ENCODE peak calls at places on chromosomes 7 and 10, in nine cellular contexts. S, Z, J, R, L, K, G, O and N are unnamed samples.

GRCh38 chr7:70568674-70569334 is 563.1 kb upstream of the GALNT17 start:
- DNase-seq in S (no peak), Z (no peak), J (no peak), R (peak; percentile 68), L (no peak), K (peak; percentile 65), G (no peak), O (no peak), N (peak; percentile 81)

GRCh38 chr10:8674230-8674629 is 619.7 kb downstream of the GATA3 start:
- DNase-seq in S (no peak), Z (no peak), J (no peak), R (no peak), L (no peak), K (no peak), G (no peak), O (no peak), N (no peak)

GRCh38 chr10:100737359-100738054 is 7.9 kb upstream of the PAX2 start:
- DNase-seq in S (no peak), Z (peak; percentile 51), J (no peak), R (no peak), L (no peak), K (no peak), G (no peak), O (no peak), N (no peak)

GRCh38 chr10:51770719-51771118 is 71.3 kb upstream of the CSTF2T start:
- DNase-seq in S (no peak), Z (no peak), J (no peak), R (no peak), L (no peak), K (no peak), G (no peak), O (no peak), N (no peak)

GRCh38 chr10:24278519-24278889 is 69.6 kb downstream of the KIAA1217 start:
- DNase-seq in S (no peak), Z (no peak), J (no peak), R (no peak), L (no peak), K (no peak), G (no peak), O (no peak), N (no peak)

GRCh38 chr7:86961686-86962085 is 97.8 kb downstream of the ELAPOR2 start:
- DNase-seq in S (no peak), Z (no peak), J (no peak), R (no peak), L (no peak), K (no peak), G (no peak), O (no peak), N (no peak)

GRCh38 chr7:155395176-155395797 is 62.6 kb upstream of the EN2 start:
- DNase-seq in S (no peak), Z (no peak), J (no peak), R (no peak), L (no peak), K (no peak), G (no peak), O (no peak), N (no peak)

GRCh38 chr7:102434039-102434481 is 685 bp downstream of the ORAI2 start:
- DNase-seq in S (no peak), Z (no peak), J (no peak), R (no peak), L (peak; percentile 51), K (no peak), G (no peak), O (no peak), N (no peak)

GRCh38 chr10:71888623-71889387 is 37.8 kb upstream of the PSAP start:
- DNase-seq in S (peak; percentile 35), Z (peak; percentile 94), J (peak; percentile 59), R (peak; percentile 89), L (peak; percentile 91), K (peak; percentile 85), G (peak; percentile 81), O (peak; percentile 69), N (peak; percentile 66)

GRCh38 chr10:96448021-96448457 is 65.7 kb downstream of the TLL2 start:
- DNase-seq in S (no peak), Z (peak; percentile 60), J (no peak), R (peak; percentile 85), L (peak; percentile 41), K (no peak), G (no peak), O (no peak), N (peak; percentile 24)

GRCh38 chr10:55280696-55281095 is 479.7 kb upstream of the PCDH15 start:
- DNase-seq in S (no peak), Z (no peak), J (no peak), R (no peak), L (no peak), K (no peak), G (no peak), O (no peak), N (no peak)

GRCh38 chr7:92657391-92657790 is 67.2 kb upstream of the FAM133B start:
- DNase-seq in S (no peak), Z (no peak), J (no peak), R (no peak), L (no peak), K (no peak), G (no peak), O (no peak), N (no peak)

GRCh38 chr10:103276941-103277712 is at the start of gene INA:
- DNase-seq in S (peak; percentile 41), Z (no peak), J (no peak), R (no peak), L (no peak), K (peak; percentile 87), G (no peak), O (no peak), N (peak; percentile 71)

GRCh38 chr10:31620236-31621151 is 301.5 kb downstream of the ZEB1 start:
- DNase-seq in S (peak; percentile 21), Z (no peak), J (peak; percentile 51), R (peak; percentile 86), L (peak; percentile 59), K (no peak), G (peak; percentile 75), O (no peak), N (peak; percentile 7)
- TF ChIP-seq CTCF in S (no peak), Z (peak; percentile 36), J (peak; percentile 68), R (peak; percentile 57), L (no peak), K (no peak), G (no peak), O (peak; percentile 33), N (peak; percentile 58)

GRCh38 chr10:42753126-42753506 is 29.5 kb upstream of the BMS1 start:
- DNase-seq in S (peak; percentile 90), Z (peak; percentile 87), J (peak; percentile 27), R (peak; percentile 81), L (peak; percentile 86), K (peak; percentile 79), G (peak; percentile 63), O (peak; percentile 31), N (peak; percentile 71)

GRCh38 chr10:42754155-42755027 is 28.2 kb upstream of the BMS1 start:
- DNase-seq in S (peak; percentile 50), Z (peak; percentile 71), J (no peak), R (peak; percentile 57), L (peak; percentile 58), K (peak; percentile 32), G (no peak), O (no peak), N (peak; percentile 30)

GRCh38 chr10:42755591-42756093 is 27.0 kb upstream of the BMS1 start:
- DNase-seq in S (no peak), Z (no peak), J (no peak), R (no peak), L (no peak), K (no peak), G (no peak), O (no peak), N (no peak)

GRCh38 chr10:42753507-42754154 is 29.0 kb upstream of the BMS1 start:
- DNase-seq in S (peak; percentile 48), Z (no peak), J (no peak), R (peak; percentile 31), L (peak; percentile 40), K (no peak), G (no peak), O (no peak), N (no peak)

DNA sequence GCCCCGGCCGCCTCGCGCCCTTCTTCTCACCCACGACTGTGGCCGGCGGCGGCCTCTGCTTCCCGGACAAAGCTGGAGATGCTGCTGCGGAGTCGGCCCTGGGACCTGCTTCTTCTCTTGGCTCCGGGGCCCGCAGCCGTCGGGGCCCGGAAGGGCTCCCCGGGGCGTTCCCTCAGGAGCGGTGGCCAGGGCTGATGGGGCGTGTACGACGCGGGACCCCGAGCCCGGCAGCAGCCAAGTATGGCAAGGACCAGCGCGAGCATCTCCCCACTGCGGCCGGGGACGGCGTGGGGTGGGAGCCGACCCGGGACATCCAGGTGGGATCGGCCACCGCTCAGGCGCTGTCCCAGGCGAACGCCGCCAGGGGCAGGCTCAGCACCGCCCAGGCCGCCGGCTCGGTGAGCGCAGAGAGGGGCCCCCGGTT is 27.6 kb upstream of the BMS1 start:
- DNase-seq in S (peak; percentile 33), Z (no peak), J (no peak), R (peak; percentile 31), L (no peak), K (no peak), G (no peak), O (no peak), N (peak; percentile 2)
- TF ChIP-seq CTCF in S (peak; percentile 17), Z (peak; percentile 15), J (no peak), R (no peak), L (no peak), K (no peak), G (no peak), O (no peak), N (peak; percentile 9)

DNA sequence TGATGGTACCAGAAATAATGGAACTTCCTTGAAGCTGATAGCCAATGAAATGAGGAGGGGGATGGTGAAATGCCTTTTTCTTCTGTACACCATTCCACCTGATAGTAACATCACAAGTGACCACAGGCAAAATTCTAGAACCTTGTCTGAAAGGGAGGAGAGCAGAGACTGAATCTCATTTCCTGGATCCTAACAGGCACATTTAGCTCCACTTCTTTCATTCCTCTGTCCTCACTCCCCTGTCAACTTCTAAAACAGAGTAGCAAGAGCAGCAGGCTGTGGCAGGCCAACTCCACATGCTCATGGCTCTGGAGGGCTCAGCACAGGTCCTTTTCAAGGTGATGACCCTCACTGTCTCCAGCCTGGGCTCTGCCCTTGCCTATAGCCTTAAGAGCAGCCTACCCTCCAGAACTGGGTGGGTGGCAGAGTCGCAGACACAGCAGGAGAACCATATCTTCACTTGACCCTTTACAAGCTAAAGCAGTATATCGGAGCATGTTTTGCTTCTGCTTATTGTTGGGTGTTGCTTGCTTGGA is at the start of gene LRRC18:
- DNase-seq in S (no peak), Z (no peak), J (no peak), R (no peak), L (no peak), K (no peak), G (no peak), O (no peak), N (no peak)
- TF ChIP-seq CTCF in S (no peak), Z (no peak), J (no peak), R (no peak), L (no peak), K (no peak), G (no peak), O (no peak), N (no peak)

GRCh38 chr10:27783660-27784059 is 38.0 kb upstream of the MKX start:
- DNase-seq in S (peak; percentile 53), Z (no peak), J (peak; percentile 78), R (no peak), L (peak; percentile 33), K (no peak), G (no peak), O (no peak), N (peak; percentile 8)
- TF ChIP-seq CTCF in S (peak; percentile 43), Z (peak; percentile 27), J (peak; percentile 82), R (peak; percentile 25), L (no peak), K (peak; percentile 8), G (no peak), O (no peak), N (no peak)